ENCODE peak calls at places on chromosomes 4 and X, in ten cellular contexts. One of them, this sample, is unnamed.

GRCh38 chr4:189660737-189661330 is 279.8 kb upstream of the FRG1 start:
- DNase-seq in transverse colon: no peak
- DNase-seq in brain microvascular endothelial cell: no peak
- DNase-seq in naive B cell: no peak
- DNase-seq in activated CD8-positive, alpha-beta memory T cell treated with anti-CD3 and anti-CD28 coated beads for 48 hours: no peak
- DNase-seq in left ventricle myocardium inferior: no peak
- DNase-seq in RPMI8226: no peak
- DNase-seq in progenitor cell of endocrine pancreas: no peak
- DNase-seq in C1 segment of cervical spinal cord: no peak
- DNase-seq in Calu3: no peak
- DNase-seq in this sample: no peak

GRCh38 chr4:32985256-32985655 is 2265.1 kb downstream of the PCDH7 start:
- DNase-seq in transverse colon: no peak
- DNase-seq in brain microvascular endothelial cell: peak
- DNase-seq in naive B cell: no peak
- DNase-seq in activated CD8-positive, alpha-beta memory T cell treated with anti-CD3 and anti-CD28 coated beads for 48 hours: no peak
- DNase-seq in left ventricle myocardium inferior: no peak
- DNase-seq in RPMI8226: no peak
- DNase-seq in progenitor cell of endocrine pancreas: no peak
- DNase-seq in C1 segment of cervical spinal cord: no peak
- DNase-seq in Calu3: no peak
- DNase-seq in this sample: no peak

GRCh38 chr4:41396214-41396613 is 139.5 kb downstream of the UCHL1 start:
- DNase-seq in transverse colon: no peak
- DNase-seq in brain microvascular endothelial cell: no peak
- DNase-seq in naive B cell: no peak
- DNase-seq in activated CD8-positive, alpha-beta memory T cell treated with anti-CD3 and anti-CD28 coated beads for 48 hours: no peak
- DNase-seq in left ventricle myocardium inferior: no peak
- DNase-seq in RPMI8226: no peak
- DNase-seq in progenitor cell of endocrine pancreas: no peak
- DNase-seq in C1 segment of cervical spinal cord: no peak
- DNase-seq in Calu3: no peak
- DNase-seq in this sample: no peak

GRCh38 chr4:85669992-85670548 is 195.1 kb downstream of the ARHGAP24 start:
- DNase-seq in transverse colon: no peak
- DNase-seq in brain microvascular endothelial cell: no peak
- DNase-seq in naive B cell: no peak
- DNase-seq in activated CD8-positive, alpha-beta memory T cell treated with anti-CD3 and anti-CD28 coated beads for 48 hours: no peak
- DNase-seq in left ventricle myocardium inferior: no peak
- DNase-seq in RPMI8226: no peak
- DNase-seq in progenitor cell of endocrine pancreas: no peak
- DNase-seq in C1 segment of cervical spinal cord: no peak
- DNase-seq in Calu3: no peak
- DNase-seq in this sample: no peak

GRCh38 chr4:3721186-3721585 is 45.0 kb upstream of the ADRA2C start:
- DNase-seq in transverse colon: no peak
- DNase-seq in brain microvascular endothelial cell: no peak
- DNase-seq in naive B cell: no peak
- DNase-seq in activated CD8-positive, alpha-beta memory T cell treated with anti-CD3 and anti-CD28 coated beads for 48 hours: no peak
- DNase-seq in left ventricle myocardium inferior: no peak
- DNase-seq in RPMI8226: no peak
- DNase-seq in progenitor cell of endocrine pancreas: no peak
- DNase-seq in C1 segment of cervical spinal cord: no peak
- DNase-seq in Calu3: no peak
- DNase-seq in this sample: no peak

GRCh38 chr4:105147226-105148151 is 813 bp downstream of the TET2 start:
- DNase-seq in transverse colon: peak
- DNase-seq in brain microvascular endothelial cell: no peak
- DNase-seq in naive B cell: peak
- DNase-seq in activated CD8-positive, alpha-beta memory T cell treated with anti-CD3 and anti-CD28 coated beads for 48 hours: no peak
- DNase-seq in left ventricle myocardium inferior: no peak
- DNase-seq in RPMI8226: peak
- DNase-seq in progenitor cell of endocrine pancreas: no peak
- DNase-seq in C1 segment of cervical spinal cord: peak
- DNase-seq in Calu3: peak
- DNase-seq in this sample: no peak

GRCh38 chrX:153726286-153727107 is 1.8 kb downstream of the ABCD1 start:
- DNase-seq in transverse colon: peak
- DNase-seq in brain microvascular endothelial cell: no peak
- DNase-seq in naive B cell: peak
- DNase-seq in activated CD8-positive, alpha-beta memory T cell treated with anti-CD3 and anti-CD28 coated beads for 48 hours: no peak
- DNase-seq in left ventricle myocardium inferior: peak
- DNase-seq in RPMI8226: peak
- DNase-seq in progenitor cell of endocrine pancreas: peak
- DNase-seq in C1 segment of cervical spinal cord: peak
- DNase-seq in Calu3: peak
- DNase-seq in this sample: peak

GRCh38 chrX:129108936-129109335 is 414.4 kb downstream of the SMARCA1 start:
- DNase-seq in transverse colon: no peak
- DNase-seq in brain microvascular endothelial cell: no peak
- DNase-seq in naive B cell: no peak
- DNase-seq in activated CD8-positive, alpha-beta memory T cell treated with anti-CD3 and anti-CD28 coated beads for 48 hours: no peak
- DNase-seq in left ventricle myocardium inferior: no peak
- DNase-seq in RPMI8226: no peak
- DNase-seq in progenitor cell of endocrine pancreas: no peak
- DNase-seq in C1 segment of cervical spinal cord: no peak
- DNase-seq in Calu3: no peak
- DNase-seq in this sample: no peak

GRCh38 chrX:11579856-11580595 is 85.7 kb downstream of the ARHGAP6 start:
- DNase-seq in transverse colon: no peak
- DNase-seq in brain microvascular endothelial cell: no peak
- DNase-seq in naive B cell: no peak
- DNase-seq in activated CD8-positive, alpha-beta memory T cell treated with anti-CD3 and anti-CD28 coated beads for 48 hours: no peak
- DNase-seq in left ventricle myocardium inferior: no peak
- DNase-seq in RPMI8226: no peak
- DNase-seq in progenitor cell of endocrine pancreas: no peak
- DNase-seq in C1 segment of cervical spinal cord: no peak
- DNase-seq in Calu3: no peak
- DNase-seq in this sample: no peak

GRCh38 chr4:27702710-27703431 is 842.2 kb downstream of the STIM2 start:
- DNase-seq in transverse colon: no peak
- DNase-seq in brain microvascular endothelial cell: peak
- DNase-seq in naive B cell: no peak
- DNase-seq in activated CD8-positive, alpha-beta memory T cell treated with anti-CD3 and anti-CD28 coated beads for 48 hours: no peak
- DNase-seq in left ventricle myocardium inferior: no peak
- DNase-seq in RPMI8226: peak
- DNase-seq in progenitor cell of endocrine pancreas: no peak
- DNase-seq in C1 segment of cervical spinal cord: peak
- DNase-seq in Calu3: peak
- DNase-seq in this sample: no peak

GRCh38 chr4:111991797-111992196 is 153.5 kb upstream of the FAM241A start:
- DNase-seq in transverse colon: no peak
- DNase-seq in brain microvascular endothelial cell: peak
- DNase-seq in naive B cell: no peak
- DNase-seq in activated CD8-positive, alpha-beta memory T cell treated with anti-CD3 and anti-CD28 coated beads for 48 hours: no peak
- DNase-seq in left ventricle myocardium inferior: no peak
- DNase-seq in RPMI8226: no peak
- DNase-seq in progenitor cell of endocrine pancreas: no peak
- DNase-seq in C1 segment of cervical spinal cord: no peak
- DNase-seq in Calu3: peak
- DNase-seq in this sample: peak

GRCh38 chrX:105829006-105829405 is 6.7 kb downstream of the NRK start:
- DNase-seq in transverse colon: no peak
- DNase-seq in brain microvascular endothelial cell: no peak
- DNase-seq in naive B cell: no peak
- DNase-seq in activated CD8-positive, alpha-beta memory T cell treated with anti-CD3 and anti-CD28 coated beads for 48 hours: no peak
- DNase-seq in left ventricle myocardium inferior: no peak
- DNase-seq in RPMI8226: no peak
- DNase-seq in progenitor cell of endocrine pancreas: no peak
- DNase-seq in C1 segment of cervical spinal cord: no peak
- DNase-seq in Calu3: no peak
- DNase-seq in this sample: peak

This sample was measured in hepatic stellate cell.